ENCODE peak calls at places on chromosomes 16 and 17, in nine cellular contexts. V is CD8-positive, alpha-beta T cell; B is lower leg skin; F is AG09309; P is sigmoid colon; Z is transverse colon; X is fibroblast of lung; S is colonic mucosa; R is astrocyte of the spinal cord. T is an unnamed sample.
A peak's percentile ranks its signal among the peaks of the same experiment; 100 is the strongest.

GRCh38 chr16:85321856-85322271 is 209.6 kb upstream of the CIBAR2 start:
- DNase-seq in V (no peak), B (peak; percentile 97), F (peak; percentile 86), P (peak; percentile 97), Z (peak; percentile 73), X (peak; percentile 99), S (peak; percentile 84), R (peak; percentile 93), T (peak; percentile 98)

GRCh38 chr17:67196422-67196821 is 48.6 kb downstream of the HELZ start:
- DNase-seq in V (no peak), B (no peak), F (no peak), P (no peak), Z (no peak), X (no peak), S (no peak), R (no peak), T (no peak)

GRCh38 chr16:89093602-89094251 is at the start of gene ACSF3:
- DNase-seq in V (peak; percentile 73), B (peak; percentile 90), F (peak; percentile 3), P (peak; percentile 76), Z (peak; percentile 65), X (peak; percentile 56), S (no peak), R (peak; percentile 16), T (peak; percentile 49)

GRCh38 chr17:29687601-29688000 is 64.9 kb upstream of the CORO6 start:
- DNase-seq in V (no peak), B (no peak), F (no peak), P (no peak), Z (no peak), X (no peak), S (no peak), R (no peak), T (no peak)

GRCh38 chr16:79334127-79334526 is 266.4 kb downstream of the MAF start:
- DNase-seq in V (peak; percentile 20), B (peak; percentile 79), F (no peak), P (no peak), Z (peak; percentile 20), X (no peak), S (no peak), R (no peak), T (no peak)

GRCh38 chr17:47830991-47831933 is at the start of the genes LRRC46 and MRPL10:
- DNase-seq in V (peak; percentile 90), B (peak; percentile 98), F (peak; percentile 67), P (peak; percentile 97), Z (peak; percentile 95), X (peak; percentile 92), S (peak; percentile 95), R (peak; percentile 92), T (peak; percentile 89)

GRCh38 chr17:4165301-4166010 is 22.5 kb downstream of the CYB5D2 start:
- DNase-seq in V (no peak), B (no peak), F (no peak), P (no peak), Z (no peak), X (peak; percentile 6), S (no peak), R (no peak), T (no peak)

GRCh38 chr16:25625620-25626019 is 66.1 kb upstream of the HS3ST4 start:
- DNase-seq in V (no peak), B (no peak), F (no peak), P (no peak), Z (no peak), X (no peak), S (no peak), R (no peak), T (no peak)

GRCh38 chr16:17316005-17316404 is 154.8 kb downstream of the XYLT1 start:
- DNase-seq in V (no peak), B (no peak), F (no peak), P (no peak), Z (no peak), X (no peak), S (no peak), R (no peak), T (no peak)

GRCh38 chr17:77325537-77325825 is 184.7 kb downstream of the SEC14L1 start:
- DNase-seq in V (no peak), B (no peak), F (no peak), P (no peak), Z (no peak), X (no peak), S (no peak), R (no peak), T (no peak)

GRCh38 chr17:77322534-77323412 is 182.0 kb downstream of the SEC14L1 start:
- DNase-seq in V (no peak), B (peak; percentile 96), F (peak; percentile 98), P (peak; percentile 95), Z (peak; percentile 72), X (peak; percentile 99), S (peak; percentile 68), R (peak; percentile 100), T (peak; percentile 99)

GRCh38 chr17:77325826-77326581 is 185.2 kb downstream of the SEC14L1 start:
- DNase-seq in V (no peak), B (peak; percentile 87), F (no peak), P (peak; percentile 67), Z (peak; percentile 30), X (no peak), S (peak; percentile 63), R (peak; percentile 46), T (no peak)

GRCh38 chr17:77323413-77324171 is 182.8 kb downstream of the SEC14L1 start:
- DNase-seq in V (no peak), B (peak; percentile 91), F (no peak), P (peak; percentile 82), Z (peak; percentile 33), X (peak; percentile 87), S (peak; percentile 45), R (peak; percentile 57), T (peak; percentile 57)

GRCh38 chr17:77324227-77324626 is 183.5 kb downstream of the SEC14L1 start:
- DNase-seq in V (no peak), B (peak; percentile 83), F (no peak), P (peak; percentile 62), Z (no peak), X (no peak), S (peak; percentile 17), R (no peak), T (no peak)
- H3K4me3 ChIP-seq in V (no peak overlapping the region), B (no peak overlapping the region), F (peak overlapping the region; percentile 94), P (no peak overlapping the region), Z (no peak overlapping the region), X (peak overlapping the region; percentile 31), S (no peak overlapping the region), R (no peak overlapping the region), T (peak overlapping the region; percentile 79)

GRCh38 chr16:56792960-56793359 is 63.0 kb downstream of the NUP93 start:
- DNase-seq in V (no peak), B (no peak), F (no peak), P (no peak), Z (no peak), X (no peak), S (no peak), R (no peak), T (no peak)
- TF ChIP-seq CTCF in V (no peak), B (no peak), F (no peak), P (no peak), Z (no peak), X (no peak), S (no peak), R (no peak), T (no peak)

DNA sequence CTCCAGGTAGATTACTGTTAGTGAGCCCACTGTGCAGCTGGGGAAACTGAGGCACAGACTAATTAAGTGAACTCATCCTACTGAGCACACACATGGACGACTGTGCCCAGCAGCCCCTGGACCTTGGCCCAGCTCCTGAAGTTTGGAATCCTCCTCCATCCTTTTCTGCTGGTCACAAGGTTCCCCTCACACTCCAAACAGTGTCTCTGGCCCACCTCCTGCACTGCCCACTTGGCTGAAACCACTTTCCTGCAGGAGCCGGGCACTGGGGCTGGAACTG is 3.6 kb downstream of the RHBDF2 start:
- DNase-seq in V (no peak), B (no peak), F (no peak), P (no peak), Z (no peak), X (no peak), S (no peak), R (no peak), T (no peak)
- H3K4me3 ChIP-seq in V (no peak overlapping the region), B (no peak overlapping the region), F (peak overlapping the region; percentile 0), P (no peak overlapping the region), Z (no peak overlapping the region), X (no peak overlapping the region), S (no peak overlapping the region), R (no peak overlapping the region), T (no peak overlapping the region)

DNA sequence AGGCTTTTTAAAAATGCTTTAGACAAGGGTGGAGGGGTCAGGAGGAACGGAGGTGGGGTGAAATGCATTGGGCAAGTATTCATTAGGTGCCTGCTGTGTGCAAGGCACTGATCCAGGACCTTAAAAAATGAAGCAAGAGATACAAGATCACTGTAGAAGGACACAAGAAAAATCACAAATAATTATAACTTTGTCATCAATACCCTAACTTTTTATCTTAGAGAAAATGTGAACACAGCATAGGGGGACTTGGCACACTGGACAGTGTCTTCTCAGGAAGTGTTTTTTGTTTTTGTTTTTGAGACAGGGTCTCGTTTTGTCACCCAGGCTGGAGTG is 7.0 kb downstream of the EPOP start:
- DNase-seq in V (no peak), B (no peak), F (no peak), P (no peak), Z (no peak), X (no peak), S (no peak), R (no peak), T (no peak)
- TF ChIP-seq CTCF in V (peak; percentile 12), B (no peak), F (no peak), P (peak; percentile 28), Z (no peak), X (no peak), S (peak; percentile 38), R (no peak), T (no peak)